ENCODE peak calls at places on chromosome 13, in ten cellular contexts. N is nephron progenitor cell, R is kidney epithelial cell, P is tibial nerve, Z is endothelial cell, X is brain microvascular endothelial cell, I is Calu3, O is transverse colon, D is HepG2, A is AG09309. M is an unnamed sample.

GRCh38 chr13:36193151-36193855 is 21.1 kb downstream of the SOHLH2 start:
- DNase-seq in P (no peak), N (no peak), D (no peak), O (no peak), I (no peak), X (peak), A (peak), R (peak), Z (no peak), M (no peak)

GRCh38 chr13:45055902-45056648 is 64.2 kb upstream of the GTF2F2 start:
- DNase-seq in R (no peak), A (peak), Z (no peak), D (no peak), N (no peak), P (peak), O (peak), I (no peak), X (no peak), M (no peak)

GRCh38 chr13:113547248-113547971 is 37.1 kb upstream of the TFDP1 start:
- DNase-seq in O (peak), R (no peak), A (no peak), I (no peak), N (no peak), D (no peak), P (peak), Z (no peak), X (no peak), M (peak)

GRCh38 chr13:102948006-102948405 is 102.2 kb downstream of the ERCC5 start:
- DNase-seq in P (peak), O (no peak), Z (no peak), I (peak), X (no peak), D (no peak), N (no peak), R (no peak), A (no peak), M (no peak)

GRCh38 chr13:69856331-69856730 is 251.3 kb upstream of the ATXN8OS start:
- DNase-seq in A (no peak), P (no peak), N (no peak), Z (no peak), D (no peak), X (no peak), O (no peak), R (peak), I (peak), M (no peak)

GRCh38 chr13:90717451-90717936 is 630.0 kb upstream of the MIR17HG start:
- DNase-seq in D (no peak), P (no peak), R (peak), N (no peak), I (no peak), A (peak), X (peak), Z (no peak), O (no peak), M (no peak)

GRCh38 chr13:42405665-42406390 is 133.9 kb downstream of the AKAP11 start:
- DNase-seq in O (no peak), R (no peak), P (no peak), Z (no peak), N (no peak), A (no peak), I (peak), X (peak), D (no peak), M (no peak)

GRCh38 chr13:108302279-108302678 is 32.8 kb downstream of the TNFSF13B start:
- DNase-seq in I (no peak), Z (no peak), P (no peak), R (peak), X (no peak), N (no peak), A (no peak), D (no peak), O (no peak), M (no peak)

GRCh38 chr13:59478908-59479307 is 684.8 kb downstream of the DIAPH3 start:
- DNase-seq in I (no peak), N (no peak), P (no peak), X (no peak), D (no peak), Z (no peak), A (no peak), R (no peak), O (no peak), M (no peak)

GRCh38 chr13:50226515-50227147 is 211.4 kb downstream of the KCNRG start:
- DNase-seq in A (no peak), R (no peak), X (no peak), D (no peak), P (no peak), I (no peak), N (no peak), Z (no peak), O (no peak), M (no peak)

GRCh38 chr13:46101488-46102289 is 3.1 kb downstream of the CPB2 start:
- DNase-seq in P (no peak), N (no peak), A (no peak), O (no peak), X (no peak), D (no peak), Z (no peak), I (no peak), R (no peak), M (no peak)

DNA sequence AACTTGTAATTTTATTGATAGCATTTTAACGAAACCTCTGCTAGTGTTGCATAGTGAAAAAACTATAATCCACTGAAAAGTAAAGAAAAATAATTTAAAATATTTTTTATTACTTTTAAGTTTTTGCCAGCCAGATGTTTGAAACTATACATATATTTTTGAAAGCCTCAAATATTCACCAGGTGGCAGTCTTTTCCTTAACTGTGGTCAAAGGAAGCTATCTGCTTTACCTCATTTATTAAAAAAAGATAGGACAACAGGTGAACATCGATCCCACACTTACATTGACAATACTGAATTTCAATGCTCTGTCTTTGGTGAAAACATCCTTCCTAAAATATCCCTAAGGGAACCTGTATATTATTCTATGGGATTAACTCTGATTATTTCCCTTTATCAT is 100.5 kb downstream of the TRPC4 start:
- DNase-seq in I (no peak), R (no peak), A (no peak), P (no peak), O (no peak), Z (no peak), D (peak), X (no peak), N (no peak), M (no peak)
- TF ChIP-seq CTCF in I (no peak), R (peak), A (no peak), P (peak), O (no peak), Z (no peak), D (no peak), X (peak), N (no peak), M (peak)

DNA sequence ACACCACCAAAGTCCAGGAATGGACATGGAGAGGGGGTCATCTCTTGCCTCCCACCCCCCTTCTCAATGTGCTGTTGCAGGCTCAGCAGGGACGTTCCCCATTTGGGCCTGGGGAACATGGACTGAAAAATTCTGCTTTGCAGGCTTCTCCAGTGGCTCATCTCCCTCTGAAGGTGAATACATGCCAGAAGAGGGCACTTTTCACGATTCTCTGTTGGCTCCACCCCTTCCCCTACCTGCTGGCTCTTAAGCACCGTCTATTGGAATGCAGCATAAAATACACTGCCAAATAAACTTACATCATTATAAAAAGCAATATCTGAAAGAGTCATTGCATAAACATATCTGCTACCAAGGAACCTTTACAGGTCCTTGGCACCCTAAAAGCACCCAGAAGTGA is 35.7 kb downstream of the NHLRC3 start:
- DNase-seq in R (no peak), N (no peak), I (no peak), X (no peak), O (no peak), A (no peak), Z (no peak), D (no peak), P (no peak), M (no peak)
- TF ChIP-seq CTCF in R (no peak), N (no peak), I (no peak), X (no peak), O (no peak), A (no peak), Z (no peak), D (no peak), P (no peak), M (no peak)

DNA sequence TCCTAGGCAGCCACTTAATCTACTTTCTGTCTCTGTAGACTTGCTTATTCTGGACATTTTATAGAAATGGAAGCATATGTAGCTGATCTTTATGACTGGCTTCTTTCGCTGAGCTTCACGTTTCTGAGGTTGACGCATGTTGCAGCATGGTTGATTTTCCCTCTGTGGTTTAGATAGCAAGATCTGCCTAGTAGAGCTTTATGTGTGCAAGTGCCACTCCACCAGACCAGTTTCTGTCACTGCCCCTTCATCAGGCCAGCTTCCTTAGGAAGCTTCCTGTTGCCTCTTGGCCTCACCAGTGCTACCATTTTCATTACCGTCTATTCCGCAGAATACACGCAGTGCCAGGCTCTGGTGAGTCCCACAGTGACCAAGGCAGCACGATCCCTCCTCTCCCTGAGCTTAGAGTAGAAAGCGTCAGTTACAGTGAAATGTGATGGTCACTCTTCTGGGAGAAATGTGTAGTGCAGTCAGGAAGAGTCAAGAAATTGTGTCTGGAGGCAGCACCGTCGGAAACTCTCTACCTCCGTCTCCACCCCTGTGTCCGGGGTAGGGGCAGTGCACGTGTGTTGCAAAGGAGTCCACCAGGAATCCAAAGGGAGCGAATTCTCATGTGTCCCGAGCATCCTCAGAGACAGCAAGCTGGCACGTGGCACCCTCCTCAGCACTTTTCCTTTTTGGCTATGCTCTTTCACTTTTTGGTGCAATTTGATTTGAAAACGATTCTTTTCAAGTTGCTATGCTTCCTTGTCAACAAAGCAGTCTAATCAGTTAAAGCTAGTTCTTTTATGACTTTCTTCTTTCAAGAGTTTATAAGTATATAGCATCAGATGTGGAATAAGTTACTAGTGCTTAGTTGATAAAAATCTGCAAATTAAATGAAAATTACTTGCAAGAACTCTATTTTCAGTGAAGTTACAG is 45.4 kb upstream of the GPR183 start:
- DNase-seq in A (no peak), I (no peak), D (no peak), P (no peak), R (no peak), X (no peak), Z (no peak), N (no peak), O (no peak), M (no peak)
- TF ChIP-seq CTCF in A (no peak), I (no peak), D (no peak), P (no peak), R (no peak), X (peak), Z (no peak), N (no peak), O (no peak), M (no peak)

DNA sequence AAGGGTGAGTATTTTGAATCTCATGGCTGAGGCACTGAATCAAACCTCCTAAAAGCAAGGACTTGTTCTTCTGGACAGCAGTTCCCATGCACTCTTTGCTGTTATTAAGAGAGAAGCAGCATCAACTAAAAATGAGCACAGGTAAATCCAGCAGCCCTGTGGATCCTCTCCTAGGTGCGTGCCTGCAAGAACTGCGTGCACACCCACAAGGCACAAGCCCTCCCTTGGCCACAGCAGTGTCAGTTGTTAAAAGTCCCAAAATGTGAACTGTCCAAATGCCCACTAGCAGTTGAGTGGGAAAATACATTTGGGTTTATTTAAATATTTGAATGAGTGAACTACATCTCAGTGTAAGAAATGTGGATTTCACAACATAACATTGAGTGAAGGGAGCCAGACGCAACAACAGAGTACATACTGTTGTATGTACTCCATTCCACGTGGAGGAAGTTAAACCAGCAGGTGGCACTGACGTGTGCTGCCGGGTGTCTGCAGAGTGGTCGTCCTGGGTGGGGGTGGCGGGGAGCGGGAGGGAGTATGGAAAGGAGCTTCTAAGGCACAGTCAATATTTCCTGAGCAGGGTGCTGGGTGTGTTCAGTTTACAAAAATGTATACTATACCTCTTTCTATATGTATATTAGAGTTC is 266.4 kb downstream of the NALCN start:
- DNase-seq in N (peak), R (no peak), P (no peak), O (no peak), X (peak), I (no peak), Z (peak), A (no peak), D (no peak), M (no peak)
- TF ChIP-seq CTCF in N (peak), R (peak), P (no peak), O (no peak), X (peak), I (no peak), Z (no peak), A (peak), D (peak), M (peak)

DNA sequence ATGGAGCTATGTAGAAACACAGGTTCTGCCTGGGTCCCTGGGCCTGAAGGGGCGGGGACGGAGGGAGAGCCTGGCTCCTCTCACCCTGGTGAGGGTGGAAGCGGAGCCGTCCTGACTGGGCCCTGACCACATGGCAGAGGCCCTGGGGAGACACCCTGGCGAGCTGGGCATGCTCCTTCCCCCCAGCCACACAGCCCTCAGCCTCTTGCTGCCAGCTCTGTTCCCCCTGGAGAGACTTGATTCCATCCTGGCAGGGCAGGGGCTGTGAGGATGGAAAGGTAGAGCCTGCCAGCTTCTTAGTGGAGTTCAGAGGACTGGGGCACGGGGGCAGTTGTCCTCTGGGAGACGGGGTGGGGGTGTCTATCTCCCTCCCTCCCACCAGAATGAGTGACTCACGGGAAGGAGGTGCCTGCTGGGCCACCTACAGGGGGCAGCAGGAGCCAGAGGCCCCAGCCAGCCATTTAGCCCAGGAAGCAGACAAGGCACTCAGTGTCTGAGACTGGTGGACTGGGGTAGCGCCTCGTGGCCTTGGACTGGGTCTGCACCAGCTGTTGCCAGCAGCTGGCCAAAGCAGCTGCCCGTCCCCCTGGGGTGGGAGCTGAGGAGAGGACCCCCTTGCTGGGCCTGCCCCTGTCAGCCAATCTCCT is 22.8 kb upstream of the RNF17 start:
- DNase-seq in N (no peak), R (no peak), I (peak), P (no peak), Z (no peak), A (no peak), X (no peak), D (peak), O (no peak), M (peak)
- TF ChIP-seq CTCF in N (no peak), R (no peak), I (no peak), P (no peak), Z (peak), A (peak), X (peak), D (peak), O (no peak), M (no peak)